ENCODE peak calls at places on chromosome 9, in ten cellular contexts. A is uterus, P is transverse colon, T is spleen, L is sigmoid colon, E is adrenal gland, J is GM12892, G is endothelial cell of umbilical vein, Z is ovary, D is Peyer's patch. R is an unnamed sample.

GRCh38 chr9:36855443-36856315 is 178.4 kb downstream of the PAX5 start:
- DNase-seq in A (no peak), P (peak), T (no peak), L (no peak), E (no peak), J (peak), G (peak), Z (no peak), D (peak), R (no peak)

GRCh38 chr9:114169940-114170791 is 14.8 kb downstream of the COL27A1 start:
- DNase-seq in A (no peak), P (no peak), T (peak), L (no peak), E (no peak), J (no peak), G (no peak), Z (peak), D (no peak), R (no peak)

GRCh38 chr9:7592321-7593319 is 207.0 kb downstream of the DMAC1 start:
- DNase-seq in A (no peak), P (no peak), T (no peak), L (no peak), E (no peak), J (no peak), G (peak), Z (no peak), D (no peak), R (no peak)

GRCh38 chr9:13817754-13818278 is 496.1 kb downstream of the NFIB start:
- DNase-seq in A (no peak), P (no peak), T (no peak), L (no peak), E (no peak), J (no peak), G (no peak), Z (no peak), D (no peak), R (no peak)

GRCh38 chr9:106916491-106917235 is 53.7 kb downstream of the ZNF462 start:
- DNase-seq in A (peak), P (peak), T (no peak), L (peak), E (peak), J (no peak), G (peak), Z (peak), D (no peak), R (no peak)

GRCh38 chr9:12658531-12659209 is 34.5 kb upstream of the TYRP1 start:
- DNase-seq in A (no peak), P (no peak), T (peak), L (no peak), E (no peak), J (no peak), G (no peak), Z (no peak), D (no peak), R (no peak)

GRCh38 chr9:111050819-111051218 is 12.5 kb upstream of the LPAR1 start:
- DNase-seq in A (no peak), P (no peak), T (no peak), L (no peak), E (no peak), J (no peak), G (no peak), Z (no peak), D (no peak), R (no peak)

GRCh38 chr9:132346177-132346576 is 8.6 kb downstream of the SETX start:
- DNase-seq in A (no peak), P (no peak), T (no peak), L (no peak), E (no peak), J (no peak), G (no peak), Z (no peak), D (no peak), R (no peak)

GRCh38 chr9:529721-530120 is 311.8 kb upstream of the DMRT1 start:
- DNase-seq in A (no peak), P (no peak), T (no peak), L (no peak), E (no peak), J (no peak), G (no peak), Z (no peak), D (no peak), R (no peak)

GRCh38 chr9:106322741-106323140 is 540.2 kb upstream of the ZNF462 start:
- DNase-seq in A (no peak), P (no peak), T (no peak), L (no peak), E (no peak), J (no peak), G (no peak), Z (no peak), D (no peak), R (no peak)

GRCh38 chr9:136623849-136624183 is 38.9 kb upstream of the EGFL7 start:
- DNase-seq in A (no peak), P (peak), T (no peak), L (no peak), E (no peak), J (no peak), G (no peak), Z (no peak), D (no peak), R (no peak)

GRCh38 chr9:104074876-104075275 is 19.2 kb upstream of the SMC2 start:
- DNase-seq in A (no peak), P (no peak), T (no peak), L (no peak), E (no peak), J (no peak), G (no peak), Z (no peak), D (no peak), R (no peak)

GRCh38 chr9:126502417-126503332 is 111.1 kb upstream of the LMX1B start:
- DNase-seq in A (no peak), P (no peak), T (peak), L (peak), E (no peak), J (no peak), G (no peak), Z (no peak), D (no peak), R (no peak)

GRCh38 chr9:138121438-138122050 is 244.0 kb downstream of the CACNA1B start:
- DNase-seq in A (no peak), P (no peak), T (no peak), L (no peak), E (no peak), J (no peak), G (no peak), Z (no peak), D (no peak), R (no peak)

GRCh38 chr9:16811987-16812685 is 58.3 kb downstream of the BNC2 start:
- DNase-seq in A (no peak), P (no peak), T (no peak), L (no peak), E (no peak), J (no peak), G (no peak), Z (no peak), D (no peak), R (no peak)

GRCh38 chr9:34084562-34084961 is 35.9 kb upstream of the UBAP2 start:
- DNase-seq in A (peak), P (peak), T (no peak), L (peak), E (peak), J (no peak), G (no peak), Z (peak), D (no peak), R (peak)

GRCh38 chr9:131272212-131272611 is 4.1 kb downstream of the FAM78A start:
- DNase-seq in A (no peak), P (no peak), T (no peak), L (no peak), E (no peak), J (no peak), G (no peak), Z (no peak), D (no peak), R (no peak)

GRCh38 chr9:131273791-131274673 is 2.3 kb downstream of the FAM78A start:
- DNase-seq in A (no peak), P (no peak), T (peak), L (no peak), E (no peak), J (no peak), G (peak), Z (no peak), D (peak), R (no peak)

GRCh38 chr9:131273146-131273545 is 3.2 kb downstream of the FAM78A start:
- DNase-seq in A (no peak), P (peak), T (peak), L (no peak), E (no peak), J (no peak), G (peak), Z (no peak), D (peak), R (peak)

GRCh38 chr9:131271506-131271931 is 4.8 kb downstream of the FAM78A start:
- DNase-seq in A (no peak), P (no peak), T (peak), L (no peak), E (no peak), J (no peak), G (no peak), Z (no peak), D (no peak), R (no peak)

DNA sequence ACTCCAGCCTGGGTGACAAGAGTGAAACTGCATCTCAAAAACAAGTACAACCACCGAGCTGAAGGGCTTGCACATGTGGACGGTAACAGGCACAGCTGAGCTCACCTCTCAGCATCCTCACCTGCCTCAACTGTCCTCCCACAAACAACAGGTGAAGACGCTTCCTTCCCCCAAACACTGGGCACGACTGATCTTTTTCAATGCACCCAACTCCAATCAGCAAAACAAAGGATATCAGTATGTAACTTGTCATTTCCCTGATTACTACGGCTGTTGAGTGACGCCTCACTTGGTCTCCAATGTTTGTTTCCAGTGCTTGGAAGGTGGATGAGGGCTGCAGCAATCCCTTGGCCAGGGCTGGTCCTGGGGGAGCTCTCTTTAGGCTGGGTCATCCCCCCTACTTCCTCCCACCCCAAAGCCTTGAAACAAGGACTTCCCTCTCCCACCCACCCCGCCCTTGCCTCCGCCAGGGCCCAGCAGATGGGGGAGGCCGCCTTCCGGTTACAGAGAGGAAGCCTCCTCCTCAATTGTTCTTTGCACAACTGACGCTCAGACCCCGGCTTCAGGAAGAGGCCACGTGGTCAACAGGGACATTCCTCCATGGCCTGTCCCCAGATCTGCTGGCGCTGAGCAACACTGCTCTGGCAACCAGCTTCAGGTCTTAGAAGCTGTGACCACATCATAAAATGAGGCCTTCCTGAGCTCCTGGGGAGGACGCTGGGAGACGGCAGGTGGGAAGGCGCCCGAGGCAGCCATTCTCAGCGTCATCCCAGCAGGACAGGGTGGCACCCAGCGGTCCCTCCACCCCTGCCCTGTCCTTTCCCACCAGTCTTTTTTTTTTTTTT is 5.9 kb downstream of the FAM78A start:
- DNase-seq in A (peak), P (peak), T (peak), L (peak), E (peak), J (no peak), G (peak), Z (no peak), D (peak), R (peak)
- TF ChIP-seq POLR2A in A (no peak), P (peak), T (no peak), L (no peak), E (no peak), J (peak), G (no peak), Z (no peak), D (no peak), R (peak)

DNA sequence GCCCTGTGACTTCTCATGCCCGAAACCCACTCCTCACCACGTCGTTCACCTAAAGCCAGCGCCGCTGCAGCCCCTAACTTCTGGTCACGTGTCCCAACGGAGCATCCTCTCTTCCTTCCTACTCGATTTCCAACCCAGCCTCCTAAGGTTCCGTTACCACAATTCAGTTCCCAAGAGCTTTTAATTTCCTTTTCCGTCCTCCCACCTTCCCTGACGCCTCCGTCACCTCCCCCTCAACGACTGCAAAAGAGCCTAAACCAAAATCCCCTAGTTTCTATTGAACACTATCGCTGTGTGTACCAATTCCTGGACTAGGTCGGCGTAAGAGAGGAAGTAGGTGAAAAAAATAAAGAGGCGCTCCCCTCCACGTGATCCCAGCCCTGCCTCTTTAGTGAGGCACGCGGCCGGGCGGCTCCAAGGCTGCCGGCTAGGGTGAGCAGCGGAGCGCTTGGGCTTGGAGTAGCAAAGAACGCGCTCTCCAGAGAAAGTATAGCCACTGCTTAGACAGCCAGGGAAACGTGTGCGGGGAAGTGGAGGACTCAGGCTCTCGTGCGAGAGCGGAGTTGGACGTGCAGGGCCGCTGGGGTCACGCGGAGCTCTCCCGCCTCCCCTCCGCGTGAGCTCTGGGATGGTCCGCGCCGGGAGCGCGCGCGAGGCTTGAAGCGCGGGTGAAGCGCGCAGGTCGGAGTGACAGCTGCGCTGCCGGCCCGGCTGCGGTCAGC is at the start of the genes CENPP and NOL8:
- DNase-seq in A (peak), P (peak), T (peak), L (peak), E (peak), J (peak), G (peak), Z (peak), D (peak), R (peak)
- TF ChIP-seq POLR2A in A (peak), P (peak), T (no peak), L (no peak), E (peak), J (peak), G (peak), Z (no peak), D (no peak), R (peak)

GRCh38 chr9:122936464-122936863 is 4.4 kb upstream of the RABGAP1 start:
- DNase-seq in A (no peak), P (no peak), T (no peak), L (no peak), E (no peak), J (no peak), G (no peak), Z (no peak), D (no peak), R (no peak)

GRCh38 chr9:122929803-122930354 is 1.4 kb downstream of the ZBTB26 start:
- DNase-seq in A (no peak), P (no peak), T (no peak), L (no peak), E (no peak), J (no peak), G (no peak), Z (no peak), D (no peak), R (no peak)

GRCh38 chr9:122930541-122930932 is 775 bp downstream of the ZBTB26 start:
- DNase-seq in A (no peak), P (no peak), T (no peak), L (no peak), E (no peak), J (no peak), G (no peak), Z (no peak), D (no peak), R (no peak)

GRCh38 chr9:122931851-122932199 is 513 bp upstream of the ZBTB26 start:
- DNase-seq in A (no peak), P (no peak), T (no peak), L (no peak), E (no peak), J (no peak), G (no peak), Z (no peak), D (no peak), R (no peak)

DNA sequence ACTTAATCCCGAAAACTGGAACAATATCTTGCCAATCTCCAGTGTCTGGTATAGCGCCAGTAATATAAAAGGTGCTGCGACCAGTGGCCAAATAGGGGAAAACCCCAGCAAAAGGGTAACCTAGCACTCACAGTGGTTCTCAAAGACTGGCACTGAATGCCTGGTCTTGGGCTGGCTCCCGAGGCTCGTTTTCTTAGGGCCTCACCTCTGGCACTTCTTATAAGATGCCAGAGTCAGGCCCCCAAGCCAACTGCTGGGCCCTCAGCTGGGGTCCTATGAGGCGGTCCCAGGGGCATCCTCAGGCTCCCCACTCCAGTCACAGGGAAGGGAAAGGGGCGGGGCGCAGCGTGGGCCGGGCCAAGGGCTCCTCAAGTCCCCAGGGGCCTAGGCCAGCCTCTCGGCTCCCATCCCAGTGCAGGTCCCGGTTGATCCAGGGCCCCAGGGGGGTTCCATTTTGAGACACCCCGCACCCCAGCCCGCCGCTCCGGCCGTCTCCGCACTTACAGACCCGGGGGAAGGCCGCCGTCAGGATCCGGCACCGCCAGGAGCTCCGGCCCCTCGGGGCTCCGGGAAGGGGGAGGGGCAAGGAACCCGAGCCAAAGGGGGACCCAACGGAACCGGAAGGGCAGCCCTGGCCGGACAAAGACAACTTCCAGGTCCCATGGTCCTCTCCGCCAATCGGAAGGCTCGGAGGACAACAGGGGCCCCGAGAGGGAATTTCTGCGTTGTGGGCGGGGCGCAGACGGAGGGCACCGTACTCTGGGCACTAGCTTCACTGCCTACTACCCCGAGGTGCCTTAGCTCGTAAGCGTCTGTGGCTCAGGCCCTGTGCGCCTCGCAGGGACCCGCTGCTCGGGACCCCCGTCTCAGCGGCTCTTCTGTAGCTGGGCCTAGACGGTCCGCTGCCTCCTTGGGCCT is at the start of gene ZBTB26:
- DNase-seq in A (peak), P (peak), T (peak), L (peak), E (peak), J (peak), G (peak), Z (peak), D (peak), R (peak)
- TF ChIP-seq POLR2A in A (peak), P (peak), T (no peak), L (no peak), E (peak), J (peak), G (peak), Z (peak), D (peak), R (peak)

DNA sequence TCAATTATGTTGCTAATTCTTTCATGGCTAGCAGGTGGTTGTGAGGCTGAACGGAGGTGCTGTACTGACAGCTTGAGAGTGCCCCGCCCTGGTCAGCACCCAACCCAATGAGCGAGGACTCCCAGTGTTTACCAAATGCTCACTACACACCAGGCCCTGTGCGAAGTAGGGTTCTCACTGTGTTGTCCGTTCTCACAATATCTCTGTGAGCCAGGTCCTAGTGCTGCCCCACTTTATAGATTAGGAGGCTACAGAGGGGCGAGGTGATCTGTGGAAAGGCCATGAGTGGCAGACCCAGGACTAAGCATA is 28.2 kb downstream of the COL15A1 start:
- DNase-seq in A (no peak), P (no peak), T (no peak), L (no peak), E (no peak), J (no peak), G (no peak), Z (no peak), D (no peak), R (no peak)
- TF ChIP-seq POLR2A in A (no peak), P (no peak), T (no peak), L (no peak), E (no peak), J (no peak), G (no peak), Z (no peak), D (no peak), R (no peak)